ENCODE peak calls at places on chromosomes 6 and 20, in seven cellular contexts. One of them, this sample, is unnamed. For H3K27me3, the result is how much of the 10 kb centered on the place peaks cover.

GRCh38 chr6:132797975-132798819 is at the start of gene SLC18B1:
- DNase-seq in upper lobe of right lung: peak
- DNase-seq in bronchial epithelial cell: peak
- DNase-seq in PC-9: peak
- DNase-seq in AG04450: no peak
- DNase-seq in brain microvascular endothelial cell: peak
- DNase-seq in WERI-Rb-1: peak
- DNase-seq in this sample: peak

GRCh38 chr6:127582777-127583462 is 5.9 kb downstream of the C6orf58 start:
- DNase-seq in upper lobe of right lung: no peak
- DNase-seq in bronchial epithelial cell: peak
- DNase-seq in PC-9: no peak
- DNase-seq in AG04450: peak
- DNase-seq in brain microvascular endothelial cell: peak
- DNase-seq in WERI-Rb-1: no peak
- DNase-seq in this sample: peak

GRCh38 chr6:31267504-31268371 is 4.2 kb downstream of the HLA-C start:
- DNase-seq in upper lobe of right lung: no peak
- DNase-seq in bronchial epithelial cell: no peak
- DNase-seq in PC-9: no peak
- DNase-seq in AG04450: no peak
- DNase-seq in brain microvascular endothelial cell: no peak
- DNase-seq in WERI-Rb-1: no peak
- DNase-seq in this sample: no peak

GRCh38 chr6:111563581-111563980 is 42.1 kb downstream of the TRAF3IP2 start:
- DNase-seq in upper lobe of right lung: no peak
- DNase-seq in bronchial epithelial cell: no peak
- DNase-seq in PC-9: no peak
- DNase-seq in AG04450: no peak
- DNase-seq in brain microvascular endothelial cell: no peak
- DNase-seq in WERI-Rb-1: no peak
- DNase-seq in this sample: no peak

GRCh38 chr20:63522981-63523611 is 2.5 kb downstream of the PPDPF start:
- DNase-seq in upper lobe of right lung: no peak
- DNase-seq in bronchial epithelial cell: no peak
- DNase-seq in PC-9: no peak
- DNase-seq in AG04450: no peak
- DNase-seq in brain microvascular endothelial cell: no peak
- DNase-seq in WERI-Rb-1: peak
- DNase-seq in this sample: no peak

GRCh38 chr6:13248053-13248452 is 80.3 kb downstream of the TBC1D7 start:
- DNase-seq in upper lobe of right lung: no peak
- DNase-seq in bronchial epithelial cell: peak
- DNase-seq in PC-9: no peak
- DNase-seq in AG04450: peak
- DNase-seq in brain microvascular endothelial cell: peak
- DNase-seq in WERI-Rb-1: peak
- DNase-seq in this sample: no peak

GRCh38 chr6:52975580-52975979 is 19.5 kb downstream of the GSTA4 start:
- DNase-seq in upper lobe of right lung: no peak
- DNase-seq in bronchial epithelial cell: no peak
- DNase-seq in PC-9: no peak
- DNase-seq in AG04450: no peak
- DNase-seq in brain microvascular endothelial cell: no peak
- DNase-seq in WERI-Rb-1: no peak
- DNase-seq in this sample: no peak

GRCh38 chr6:118386975-118387374 is 161.1 kb upstream of the PLN start:
- DNase-seq in upper lobe of right lung: no peak
- DNase-seq in bronchial epithelial cell: no peak
- DNase-seq in PC-9: no peak
- DNase-seq in AG04450: no peak
- DNase-seq in brain microvascular endothelial cell: no peak
- DNase-seq in WERI-Rb-1: no peak
- DNase-seq in this sample: no peak

GRCh38 chr6:30763618-30764489 is 19.5 kb upstream of the IER3 start:
- DNase-seq in upper lobe of right lung: no peak
- DNase-seq in bronchial epithelial cell: no peak
- DNase-seq in PC-9: no peak
- DNase-seq in AG04450: no peak
- DNase-seq in brain microvascular endothelial cell: peak
- DNase-seq in WERI-Rb-1: peak
- DNase-seq in this sample: peak

GRCh38 chr6:116847234-116847633 is 18.4 kb upstream of the GPRC6A start:
- DNase-seq in upper lobe of right lung: no peak
- DNase-seq in bronchial epithelial cell: peak
- DNase-seq in PC-9: no peak
- DNase-seq in AG04450: no peak
- DNase-seq in brain microvascular endothelial cell: no peak
- DNase-seq in WERI-Rb-1: no peak
- DNase-seq in this sample: no peak

GRCh38 chr20:19824861-19825260 is 66.8 kb downstream of the RIN2 start:
- DNase-seq in upper lobe of right lung: no peak
- DNase-seq in bronchial epithelial cell: no peak
- DNase-seq in PC-9: no peak
- DNase-seq in AG04450: no peak
- DNase-seq in brain microvascular endothelial cell: peak
- DNase-seq in WERI-Rb-1: no peak
- DNase-seq in this sample: no peak

GRCh38 chr6:106886922-106887797 is 87.4 kb downstream of the CD24 start:
- DNase-seq in upper lobe of right lung: no peak
- DNase-seq in bronchial epithelial cell: peak
- DNase-seq in PC-9: no peak
- DNase-seq in AG04450: no peak
- DNase-seq in brain microvascular endothelial cell: no peak
- DNase-seq in WERI-Rb-1: no peak
- DNase-seq in this sample: peak

GRCh38 chr20:10040070-10040970 is 5.5 kb downstream of the ANKEF1 start:
- DNase-seq in upper lobe of right lung: no peak
- DNase-seq in bronchial epithelial cell: peak
- DNase-seq in PC-9: no peak
- DNase-seq in AG04450: peak
- DNase-seq in brain microvascular endothelial cell: peak
- DNase-seq in WERI-Rb-1: no peak
- DNase-seq in this sample: peak

GRCh38 chr6:162450358-162450757 is 277.2 kb downstream of the PRKN start:
- DNase-seq in upper lobe of right lung: no peak
- DNase-seq in bronchial epithelial cell: no peak
- DNase-seq in PC-9: no peak
- DNase-seq in AG04450: no peak
- DNase-seq in brain microvascular endothelial cell: no peak
- DNase-seq in WERI-Rb-1: no peak
- DNase-seq in this sample: no peak

GRCh38 chr6:125867483-125867935 is 76.7 kb downstream of the NCOA7 start:
- DNase-seq in upper lobe of right lung: peak
- DNase-seq in bronchial epithelial cell: peak
- DNase-seq in PC-9: peak
- DNase-seq in AG04450: peak
- DNase-seq in brain microvascular endothelial cell: no peak
- DNase-seq in WERI-Rb-1: no peak
- DNase-seq in this sample: peak

GRCh38 chr6:30885481-30885998 is 1.2 kb downstream of the DDR1 start:
- DNase-seq in upper lobe of right lung: no peak
- DNase-seq in bronchial epithelial cell: peak
- DNase-seq in PC-9: peak
- DNase-seq in AG04450: no peak
- DNase-seq in brain microvascular endothelial cell: peak
- DNase-seq in WERI-Rb-1: no peak
- DNase-seq in this sample: no peak

GRCh38 chr20:18058661-18059467 is 1.1 kb upstream of the OVOL2 start:
- DNase-seq in upper lobe of right lung: peak
- DNase-seq in bronchial epithelial cell: no peak
- DNase-seq in PC-9: peak
- DNase-seq in AG04450: no peak
- DNase-seq in brain microvascular endothelial cell: no peak
- DNase-seq in WERI-Rb-1: peak
- DNase-seq in this sample: no peak

GRCh38 chr6:170276369-170277057 is 14.4 kb downstream of the DLL1 start:
- DNase-seq in upper lobe of right lung: no peak
- DNase-seq in bronchial epithelial cell: no peak
- DNase-seq in PC-9: no peak
- DNase-seq in AG04450: no peak
- DNase-seq in brain microvascular endothelial cell: no peak
- DNase-seq in WERI-Rb-1: no peak
- DNase-seq in this sample: no peak

GRCh38 chr6:32886674-32887383 is 32.8 kb downstream of the PSMB9 start:
- DNase-seq in upper lobe of right lung: no peak
- DNase-seq in bronchial epithelial cell: peak
- DNase-seq in PC-9: no peak
- DNase-seq in AG04450: peak
- DNase-seq in brain microvascular endothelial cell: peak
- DNase-seq in WERI-Rb-1: no peak
- DNase-seq in this sample: peak

GRCh38 chr6:106397441-106397840 is 36.9 kb downstream of the CRYBG1 start:
- DNase-seq in upper lobe of right lung: no peak
- DNase-seq in bronchial epithelial cell: no peak
- DNase-seq in PC-9: no peak
- DNase-seq in AG04450: no peak
- DNase-seq in brain microvascular endothelial cell: no peak
- DNase-seq in WERI-Rb-1: peak
- DNase-seq in this sample: no peak

GRCh38 chr6:1872649-1873131 is 263.0 kb downstream of the FOXC1 start:
- DNase-seq in upper lobe of right lung: no peak
- DNase-seq in bronchial epithelial cell: no peak
- DNase-seq in PC-9: no peak
- DNase-seq in AG04450: peak
- DNase-seq in brain microvascular endothelial cell: peak
- DNase-seq in WERI-Rb-1: peak
- DNase-seq in this sample: peak

GRCh38 chr6:122116912-122117663 is 282.4 kb upstream of the HSF2 start:
- DNase-seq in upper lobe of right lung: no peak
- DNase-seq in bronchial epithelial cell: no peak
- DNase-seq in PC-9: no peak
- DNase-seq in AG04450: no peak
- DNase-seq in brain microvascular endothelial cell: no peak
- DNase-seq in WERI-Rb-1: no peak
- DNase-seq in this sample: no peak

GRCh38 chr6:128807577-128807976 is 75.4 kb upstream of the LAMA2 start:
- DNase-seq in upper lobe of right lung: no peak
- DNase-seq in bronchial epithelial cell: peak
- DNase-seq in PC-9: no peak
- DNase-seq in AG04450: peak
- DNase-seq in brain microvascular endothelial cell: no peak
- DNase-seq in WERI-Rb-1: no peak
- DNase-seq in this sample: no peak

DNA sequence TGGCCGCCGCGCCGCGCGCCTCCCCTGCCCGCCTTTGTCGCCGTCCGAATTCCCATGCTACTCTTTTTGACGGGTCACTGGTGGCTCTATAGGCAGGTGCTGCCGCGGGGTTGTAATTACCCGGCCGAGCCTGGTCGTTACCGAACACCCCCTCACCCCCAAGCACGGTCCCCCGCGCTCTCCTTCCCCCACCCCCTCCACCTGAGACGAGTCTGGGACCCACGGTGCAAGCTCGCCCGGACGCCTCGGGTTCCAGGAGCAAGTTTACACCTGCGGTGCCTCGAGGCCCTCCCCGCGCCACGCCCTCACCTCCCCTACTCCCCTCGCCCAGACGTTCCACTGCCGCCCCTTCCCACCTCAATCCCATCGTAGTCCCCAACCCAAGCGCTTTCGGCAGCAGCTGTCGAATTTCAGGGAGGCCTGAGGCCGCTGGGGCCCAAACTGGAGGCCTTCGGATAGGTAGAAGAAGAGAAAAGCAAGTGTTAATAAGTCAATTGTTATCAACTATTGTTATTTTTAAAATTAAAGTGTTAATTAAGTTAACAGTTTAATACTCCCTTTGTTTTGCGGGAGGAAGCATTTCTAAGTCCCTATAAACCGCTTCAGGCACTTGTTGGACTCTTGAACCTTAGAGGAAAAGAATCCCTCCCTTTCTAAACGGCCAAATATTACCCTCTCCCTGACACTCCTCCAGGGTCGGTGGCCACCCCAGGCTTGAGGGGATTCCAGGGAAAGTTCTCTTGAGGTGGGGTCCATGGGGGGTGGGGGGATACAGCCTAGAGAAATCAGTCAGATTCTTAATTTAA is 4.2 kb downstream of the NR2E1 start:
- DNase-seq in upper lobe of right lung: no peak
- DNase-seq in bronchial epithelial cell: no peak
- DNase-seq in PC-9: no peak
- DNase-seq in AG04450: no peak
- DNase-seq in brain microvascular endothelial cell: no peak
- DNase-seq in WERI-Rb-1: no peak
- DNase-seq in this sample: no peak
- H3K27me3 ChIP-seq in upper lobe of right lung: half or more
- H3K27me3 ChIP-seq in bronchial epithelial cell: half or more
- H3K27me3 ChIP-seq in PC-9: under half
- H3K27me3 ChIP-seq in AG04450: half or more
- H3K27me3 ChIP-seq in brain microvascular endothelial cell: half or more
- H3K27me3 ChIP-seq in WERI-Rb-1: under half
- H3K27me3 ChIP-seq in this sample: under half

GRCh38 chr6:36336779-36337194 is at the start of gene BNIP5:
- DNase-seq in upper lobe of right lung: no peak
- DNase-seq in bronchial epithelial cell: no peak
- DNase-seq in PC-9: no peak
- DNase-seq in AG04450: no peak
- DNase-seq in brain microvascular endothelial cell: no peak
- DNase-seq in WERI-Rb-1: peak
- DNase-seq in this sample: no peak
- H3K27me3 ChIP-seq in upper lobe of right lung: under half
- H3K27me3 ChIP-seq in bronchial epithelial cell: under half
- H3K27me3 ChIP-seq in PC-9: under half
- H3K27me3 ChIP-seq in AG04450: half or more
- H3K27me3 ChIP-seq in brain microvascular endothelial cell: under half
- H3K27me3 ChIP-seq in WERI-Rb-1: under half
- H3K27me3 ChIP-seq in this sample: under half

DNA sequence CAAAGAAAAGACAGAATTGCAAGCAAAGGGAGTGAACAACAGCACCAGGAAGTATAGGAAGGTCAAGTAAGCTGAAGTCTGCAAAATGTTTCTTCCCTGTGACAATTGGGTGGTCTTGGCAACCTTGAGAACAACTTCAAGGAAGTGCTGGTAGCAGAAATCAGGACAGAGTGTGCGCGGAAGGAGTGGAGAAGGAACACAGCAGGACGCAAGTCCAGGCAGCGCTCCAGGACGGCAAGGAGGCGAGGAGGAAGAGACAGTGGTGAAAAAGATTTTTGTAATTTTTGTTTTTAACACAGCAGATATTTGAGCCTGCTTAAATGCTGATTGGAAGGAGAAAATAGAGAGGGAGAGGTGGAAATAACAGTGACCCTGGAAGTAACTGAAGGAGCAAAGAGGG is 141.7 kb downstream of the F13A1 start:
- DNase-seq in upper lobe of right lung: no peak
- DNase-seq in bronchial epithelial cell: no peak
- DNase-seq in PC-9: no peak
- DNase-seq in AG04450: no peak
- DNase-seq in brain microvascular endothelial cell: no peak
- DNase-seq in WERI-Rb-1: no peak
- DNase-seq in this sample: no peak
- H3K27me3 ChIP-seq in upper lobe of right lung: under half
- H3K27me3 ChIP-seq in bronchial epithelial cell: under half
- H3K27me3 ChIP-seq in PC-9: under half
- H3K27me3 ChIP-seq in AG04450: under half
- H3K27me3 ChIP-seq in brain microvascular endothelial cell: under half
- H3K27me3 ChIP-seq in WERI-Rb-1: under half
- H3K27me3 ChIP-seq in this sample: under half

DNA sequence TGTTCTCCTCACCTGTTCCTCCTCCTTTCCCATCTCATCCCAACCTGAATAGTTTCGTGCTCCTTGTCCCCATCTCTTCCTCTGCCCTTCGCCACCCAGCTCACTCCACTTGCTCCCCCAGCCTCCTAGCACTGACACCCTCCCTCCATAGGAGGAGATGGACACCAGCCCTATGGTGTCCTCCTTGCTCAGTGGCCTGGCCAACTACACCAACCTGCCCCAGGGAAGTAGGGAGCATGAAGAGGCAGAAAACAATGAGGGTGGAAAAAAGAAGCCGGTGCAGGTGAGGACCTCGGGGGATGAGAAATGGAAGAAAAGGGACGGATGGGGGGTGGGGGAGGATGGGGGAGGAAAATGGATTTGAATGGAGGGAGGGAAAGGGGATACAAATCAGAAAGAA is 6.2 kb downstream of the SLC12A5 start:
- DNase-seq in upper lobe of right lung: no peak
- DNase-seq in bronchial epithelial cell: no peak
- DNase-seq in PC-9: no peak
- DNase-seq in AG04450: no peak
- DNase-seq in brain microvascular endothelial cell: no peak
- DNase-seq in WERI-Rb-1: no peak
- DNase-seq in this sample: no peak
- H3K27me3 ChIP-seq in upper lobe of right lung: half or more
- H3K27me3 ChIP-seq in bronchial epithelial cell: under half
- H3K27me3 ChIP-seq in PC-9: half or more
- H3K27me3 ChIP-seq in AG04450: under half
- H3K27me3 ChIP-seq in brain microvascular endothelial cell: under half
- H3K27me3 ChIP-seq in WERI-Rb-1: under half
- H3K27me3 ChIP-seq in this sample: under half